ENCODE peak calls at places on chromosome 6, in five cellular contexts. V is HFFc6, N is cardiac muscle cell, S is posterior cingulate gyrus, U is H54. G is an unnamed sample.

GRCh38 chr6:143007626-143008025 is 53.1 kb upstream of the AIG1 start:
- DNase-seq in S (no peak), U (no peak), V (peak; percentile 1), N (no peak), G (no peak)

GRCh38 chr6:18055714-18056382 is 66.6 kb downstream of the NHLRC1 start:
- DNase-seq in N (no peak), V (no peak), S (no peak), U (no peak), G (no peak)

GRCh38 chr6:168037856-168038255 is 40.4 kb downstream of the KIF25 start:
- DNase-seq in U (no peak), S (no peak), V (no peak), N (no peak), G (no peak)

GRCh38 chr6:46327769-46328168 is 157.0 kb upstream of the ENPP5 start:
- DNase-seq in N (no peak), V (no peak), U (no peak), S (no peak), G (no peak)

GRCh38 chr6:156946370-156946936 is 169.3 kb downstream of the ARID1B start:
- DNase-seq in N (no peak), S (no peak), V (no peak), U (no peak), G (no peak)

GRCh38 chr6:81981812-81982211 is 229.3 kb upstream of the TENT5A start:
- DNase-seq in S (no peak), V (peak; percentile 72), U (peak; percentile 18), N (no peak), G (no peak)

GRCh38 chr6:25138024-25138696 is 141.0 kb upstream of the CARMIL1 start:
- DNase-seq in U (peak; percentile 48), S (peak; percentile 43), V (peak; percentile 77), N (no peak), G (peak; percentile 79)

GRCh38 chr6:50586074-50586473 is 127.3 kb upstream of the TFAP2D start:
- DNase-seq in N (no peak), U (no peak), V (no peak), S (no peak), G (no peak)

GRCh38 chr6:26122402-26122792 is 35.2 kb downstream of the HFE start:
- DNase-seq in U (no peak), N (peak; percentile 41), S (no peak), V (no peak), G (no peak)

GRCh38 chr6:31332637-31333602 is 24.1 kb downstream of the HLA-B start:
- DNase-seq in U (no peak), V (no peak), S (no peak), N (no peak), G (no peak)

GRCh38 chr6:105882071-105882803 is 203.9 kb upstream of the PRDM1 start:
- DNase-seq in S (no peak), V (peak; percentile 23), U (no peak), N (no peak), G (no peak)

GRCh38 chr6:84696181-84696580 is 68.2 kb downstream of the TBX18 start:
- DNase-seq in N (no peak), V (no peak), S (no peak), U (no peak), G (no peak)

GRCh38 chr6:55892749-55893357 is 17.5 kb upstream of the BMP5 start:
- DNase-seq in V (no peak), S (no peak), N (no peak), U (no peak), G (no peak)

GRCh38 chr6:42304313-42304712 is 86.7 kb upstream of the MRPS10 start:
- DNase-seq in U (no peak), S (no peak), V (no peak), N (no peak), G (no peak)

G was measured in T-helper 2 cell treated with Interferon-gamma antibody and Interleukin-4, amounts not matched to agents 5 μg/mL and 100 μg/mL, for 36 hours.